ENCODE peak calls at places on chromosomes 13 and 19, in five cellular contexts. One of them, this sample, is unnamed.

GRCh38 chr19:14375582-14376291 is 5.5 kb upstream of the ADGRE5 start:
- DNase-seq in osteoblast: peak; percentile 87
- DNase-seq in prostate gland: no peak
- DNase-seq in progenitor cell of endocrine pancreas: no peak
- DNase-seq in heart right ventricle: peak; percentile 65
- DNase-seq in this sample: no peak

GRCh38 chr19:19817357-19817756 is 4.2 kb downstream of the ZNF506 start:
- DNase-seq in osteoblast: no peak
- DNase-seq in prostate gland: no peak
- DNase-seq in progenitor cell of endocrine pancreas: no peak
- DNase-seq in heart right ventricle: no peak
- DNase-seq in this sample: no peak

GRCh38 chr19:33348301-33349010 is 25.1 kb upstream of the CEBPG start:
- DNase-seq in osteoblast: no peak
- DNase-seq in prostate gland: no peak
- DNase-seq in progenitor cell of endocrine pancreas: no peak
- DNase-seq in heart right ventricle: no peak
- DNase-seq in this sample: no peak

GRCh38 chr13:102799544-102800144 is 725 bp downstream of the BIVM start:
- DNase-seq in osteoblast: peak; percentile 85
- DNase-seq in prostate gland: peak; percentile 8
- DNase-seq in progenitor cell of endocrine pancreas: peak; percentile 26
- DNase-seq in heart right ventricle: peak; percentile 53
- DNase-seq in this sample: peak; percentile 43

GRCh38 chr13:75636339-75637095 is 387 bp downstream of the LMO7 start:
- DNase-seq in osteoblast: peak; percentile 72
- DNase-seq in prostate gland: no peak
- DNase-seq in progenitor cell of endocrine pancreas: peak; percentile 10
- DNase-seq in heart right ventricle: peak; percentile 15
- DNase-seq in this sample: peak; percentile 43

GRCh38 chr13:57557979-57558529 is 73.5 kb upstream of the PCDH17 start:
- DNase-seq in osteoblast: no peak
- DNase-seq in prostate gland: no peak
- DNase-seq in progenitor cell of endocrine pancreas: no peak
- DNase-seq in heart right ventricle: no peak
- DNase-seq in this sample: peak; percentile 64

GRCh38 chr13:26021516-26021915 is 30.3 kb downstream of the SHISA2 start:
- DNase-seq in osteoblast: no peak
- DNase-seq in prostate gland: no peak
- DNase-seq in progenitor cell of endocrine pancreas: no peak
- DNase-seq in heart right ventricle: no peak
- DNase-seq in this sample: no peak

GRCh38 chr13:107284168-107284567 is 716.2 kb upstream of the ARGLU1 start:
- DNase-seq in osteoblast: no peak
- DNase-seq in prostate gland: no peak
- DNase-seq in progenitor cell of endocrine pancreas: no peak
- DNase-seq in heart right ventricle: no peak
- DNase-seq in this sample: no peak

GRCh38 chr19:45767410-45767880 is 1.6 kb downstream of the SIX5 start:
- DNase-seq in osteoblast: peak; percentile 99
- DNase-seq in prostate gland: peak; percentile 83
- DNase-seq in progenitor cell of endocrine pancreas: no peak
- DNase-seq in heart right ventricle: peak; percentile 78
- DNase-seq in this sample: peak; percentile 84

GRCh38 chr13:84997858-84998257 is 801.4 kb downstream of the SLITRK6 start:
- DNase-seq in osteoblast: no peak
- DNase-seq in prostate gland: no peak
- DNase-seq in progenitor cell of endocrine pancreas: no peak
- DNase-seq in heart right ventricle: no peak
- DNase-seq in this sample: no peak

GRCh38 chr13:29676941-29677452 is 81.5 kb upstream of the SLC7A1 start:
- DNase-seq in osteoblast: peak; percentile 6
- DNase-seq in prostate gland: peak; percentile 50
- DNase-seq in progenitor cell of endocrine pancreas: no peak
- DNase-seq in heart right ventricle: no peak
- DNase-seq in this sample: no peak

GRCh38 chr13:94031609-94032008 is 447.9 kb downstream of the DCT start:
- DNase-seq in osteoblast: no peak
- DNase-seq in prostate gland: no peak
- DNase-seq in progenitor cell of endocrine pancreas: no peak
- DNase-seq in heart right ventricle: no peak
- DNase-seq in this sample: no peak

GRCh38 chr13:27559714-27560113 is 60.6 kb downstream of the LNX2 start:
- DNase-seq in osteoblast: no peak
- DNase-seq in prostate gland: no peak
- DNase-seq in progenitor cell of endocrine pancreas: no peak
- DNase-seq in heart right ventricle: no peak
- DNase-seq in this sample: no peak

GRCh38 chr19:40600086-40600917 is 867 bp upstream of the LTBP4 start:
- DNase-seq in osteoblast: peak; percentile 62
- DNase-seq in prostate gland: no peak
- DNase-seq in progenitor cell of endocrine pancreas: no peak
- DNase-seq in heart right ventricle: peak; percentile 71
- DNase-seq in this sample: no peak

GRCh38 chr13:90690458-90691063 is 656.9 kb upstream of the MIR17HG start:
- DNase-seq in osteoblast: no peak
- DNase-seq in prostate gland: no peak
- DNase-seq in progenitor cell of endocrine pancreas: no peak
- DNase-seq in heart right ventricle: no peak
- DNase-seq in this sample: no peak

GRCh38 chr13:50080158-50080855 is 65.1 kb downstream of the KCNRG start:
- DNase-seq in osteoblast: peak; percentile 36
- DNase-seq in prostate gland: peak; percentile 15
- DNase-seq in progenitor cell of endocrine pancreas: no peak
- DNase-seq in heart right ventricle: no peak
- DNase-seq in this sample: peak; percentile 43

GRCh38 chr13:19864339-19865309 is 1.2 kb upstream of the ZMYM5 start:
- DNase-seq in osteoblast: peak; percentile 88
- DNase-seq in prostate gland: peak; percentile 61
- DNase-seq in progenitor cell of endocrine pancreas: peak; percentile 51
- DNase-seq in heart right ventricle: peak; percentile 61
- DNase-seq in this sample: peak; percentile 65

GRCh38 chr13:51091839-51092238 is 19.2 kb downstream of the C13orf42 start:
- DNase-seq in osteoblast: no peak
- DNase-seq in prostate gland: no peak
- DNase-seq in progenitor cell of endocrine pancreas: no peak
- DNase-seq in heart right ventricle: no peak
- DNase-seq in this sample: no peak

GRCh38 chr13:96025283-96025682 is 27.9 kb downstream of the UGGT2 start:
- DNase-seq in osteoblast: peak; percentile 61
- DNase-seq in prostate gland: no peak
- DNase-seq in progenitor cell of endocrine pancreas: no peak
- DNase-seq in heart right ventricle: no peak
- DNase-seq in this sample: no peak

GRCh38 chr13:24664726-24665409 is 15.3 kb upstream of the ATP12A start:
- DNase-seq in osteoblast: no peak
- DNase-seq in prostate gland: no peak
- DNase-seq in progenitor cell of endocrine pancreas: no peak
- DNase-seq in heart right ventricle: no peak
- DNase-seq in this sample: no peak

GRCh38 chr19:24004166-24004565 is 82.8 kb upstream of the ZNF254 start:
- DNase-seq in osteoblast: peak; percentile 36
- DNase-seq in prostate gland: no peak
- DNase-seq in progenitor cell of endocrine pancreas: no peak
- DNase-seq in heart right ventricle: no peak
- DNase-seq in this sample: no peak

GRCh38 chr19:45234089-45234869 is 10.9 kb downstream of the EXOC3L2 start:
- DNase-seq in osteoblast: peak; percentile 62
- DNase-seq in prostate gland: no peak
- DNase-seq in progenitor cell of endocrine pancreas: peak; percentile 14
- DNase-seq in heart right ventricle: no peak
- DNase-seq in this sample: no peak

GRCh38 chr13:62234780-62235530 is 819.3 kb upstream of the PCDH20 start:
- DNase-seq in osteoblast: no peak
- DNase-seq in prostate gland: no peak
- DNase-seq in progenitor cell of endocrine pancreas: no peak
- DNase-seq in heart right ventricle: no peak
- DNase-seq in this sample: no peak

GRCh38 chr13:110471833-110472162 is 89.7 kb downstream of the RAB20 start:
- DNase-seq in osteoblast: no peak
- DNase-seq in prostate gland: no peak
- DNase-seq in progenitor cell of endocrine pancreas: no peak
- DNase-seq in heart right ventricle: peak; percentile 35
- DNase-seq in this sample: no peak

GRCh38 chr13:25908390-25908789 is 143.4 kb downstream of the SHISA2 start:
- DNase-seq in osteoblast: no peak
- DNase-seq in prostate gland: no peak
- DNase-seq in progenitor cell of endocrine pancreas: no peak
- DNase-seq in heart right ventricle: no peak
- DNase-seq in this sample: no peak

GRCh38 chr19:9936151-9937000 is at the start of gene OLFM2:
- DNase-seq in osteoblast: no peak
- DNase-seq in prostate gland: no peak
- DNase-seq in progenitor cell of endocrine pancreas: peak; percentile 58
- DNase-seq in heart right ventricle: peak; percentile 42
- DNase-seq in this sample: peak; percentile 76

GRCh38 chr19:32199501-32200040 is 145.8 kb upstream of the ZNF507 start:
- DNase-seq in osteoblast: no peak
- DNase-seq in prostate gland: no peak
- DNase-seq in progenitor cell of endocrine pancreas: no peak
- DNase-seq in heart right ventricle: no peak
- DNase-seq in this sample: no peak

GRCh38 chr19:56101746-56102535 is 19.2 kb downstream of the ZNF787 start:
- DNase-seq in osteoblast: peak; percentile 78
- DNase-seq in prostate gland: no peak
- DNase-seq in progenitor cell of endocrine pancreas: no peak
- DNase-seq in heart right ventricle: peak; percentile 5
- DNase-seq in this sample: no peak

GRCh38 chr13:106580551-106580950 is 12.6 kb upstream of the ARGLU1 start:
- DNase-seq in osteoblast: no peak
- DNase-seq in prostate gland: no peak
- DNase-seq in progenitor cell of endocrine pancreas: no peak
- DNase-seq in heart right ventricle: no peak
- DNase-seq in this sample: no peak

GRCh38 chr13:114118763-114119123 is 13.7 kb downstream of the RASA3 start:
- DNase-seq in osteoblast: peak; percentile 94
- DNase-seq in prostate gland: no peak
- DNase-seq in progenitor cell of endocrine pancreas: no peak
- DNase-seq in heart right ventricle: no peak
- DNase-seq in this sample: peak; percentile 70

DNA sequence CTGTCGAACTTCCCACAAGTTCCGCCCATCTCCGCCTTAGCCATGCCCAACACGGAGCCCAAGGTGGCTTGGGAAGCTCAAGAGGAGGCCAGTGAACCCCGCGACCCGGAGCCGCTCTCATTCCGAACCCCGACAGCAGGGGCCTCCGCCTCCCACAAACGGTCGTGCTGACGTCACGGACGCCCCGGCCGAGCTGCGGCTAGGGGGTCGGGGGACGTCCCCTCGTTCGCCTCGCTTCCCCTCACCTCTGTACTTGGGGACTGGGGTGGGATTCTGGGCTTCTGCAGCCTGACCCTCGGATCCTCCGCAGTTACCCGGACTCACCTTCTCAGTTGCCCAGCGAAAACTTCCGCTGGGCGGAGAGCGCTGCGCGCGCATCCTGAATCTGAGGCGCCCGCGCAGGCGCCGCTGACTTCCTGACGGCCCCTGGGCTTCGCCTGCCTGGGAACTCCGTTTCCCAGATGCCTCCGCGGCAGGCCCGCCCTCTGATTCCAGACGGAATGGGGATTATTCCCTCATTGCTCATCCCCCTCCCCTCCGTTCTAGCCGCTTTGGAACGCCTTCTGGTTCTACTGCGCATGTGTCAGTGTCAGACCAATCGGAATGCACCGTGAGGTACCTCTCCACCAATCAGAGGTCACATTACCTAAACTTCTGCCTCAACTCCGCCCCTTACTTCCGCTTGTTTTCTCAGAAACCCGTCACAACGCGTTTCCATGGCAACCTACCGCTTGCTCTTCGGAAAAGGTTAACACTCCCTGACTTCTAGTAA is at the start of gene VRK3:
- DNase-seq in osteoblast: peak; percentile 99
- DNase-seq in prostate gland: peak; percentile 99
- DNase-seq in progenitor cell of endocrine pancreas: peak; percentile 98
- DNase-seq in heart right ventricle: peak; percentile 99
- DNase-seq in this sample: peak; percentile 100
- TF ChIP-seq CTCF in osteoblast: no peak
- TF ChIP-seq CTCF in prostate gland: no peak
- TF ChIP-seq CTCF in progenitor cell of endocrine pancreas: peak; percentile 12
- TF ChIP-seq CTCF in heart right ventricle: no peak
- TF ChIP-seq CTCF in this sample: peak; percentile 8

DNA sequence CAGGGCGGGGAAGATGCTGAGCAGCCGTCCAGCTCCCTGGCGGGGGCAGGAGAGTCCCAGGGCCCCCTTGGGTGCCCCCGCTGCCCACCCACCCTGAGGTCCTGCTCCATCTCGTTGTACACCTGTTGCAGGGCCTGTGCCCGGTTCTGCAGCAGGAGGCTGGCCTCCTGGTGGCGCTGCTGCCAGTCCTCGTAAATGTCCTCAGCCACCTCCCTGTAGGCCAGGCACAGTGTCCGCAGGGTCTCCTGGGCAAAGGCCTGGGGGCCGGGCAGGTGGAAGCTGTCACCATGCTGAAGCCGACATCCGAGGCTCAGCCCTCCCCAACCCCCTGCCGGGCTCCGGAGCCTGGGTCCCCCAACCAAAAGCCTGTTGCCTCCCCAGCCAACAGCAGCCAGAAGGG is 20.2 kb downstream of the ATP8B3 start:
- DNase-seq in osteoblast: no peak
- DNase-seq in prostate gland: no peak
- DNase-seq in progenitor cell of endocrine pancreas: no peak
- DNase-seq in heart right ventricle: no peak
- DNase-seq in this sample: no peak
- TF ChIP-seq CTCF in osteoblast: no peak
- TF ChIP-seq CTCF in prostate gland: no peak
- TF ChIP-seq CTCF in progenitor cell of endocrine pancreas: no peak
- TF ChIP-seq CTCF in heart right ventricle: no peak
- TF ChIP-seq CTCF in this sample: no peak

DNA sequence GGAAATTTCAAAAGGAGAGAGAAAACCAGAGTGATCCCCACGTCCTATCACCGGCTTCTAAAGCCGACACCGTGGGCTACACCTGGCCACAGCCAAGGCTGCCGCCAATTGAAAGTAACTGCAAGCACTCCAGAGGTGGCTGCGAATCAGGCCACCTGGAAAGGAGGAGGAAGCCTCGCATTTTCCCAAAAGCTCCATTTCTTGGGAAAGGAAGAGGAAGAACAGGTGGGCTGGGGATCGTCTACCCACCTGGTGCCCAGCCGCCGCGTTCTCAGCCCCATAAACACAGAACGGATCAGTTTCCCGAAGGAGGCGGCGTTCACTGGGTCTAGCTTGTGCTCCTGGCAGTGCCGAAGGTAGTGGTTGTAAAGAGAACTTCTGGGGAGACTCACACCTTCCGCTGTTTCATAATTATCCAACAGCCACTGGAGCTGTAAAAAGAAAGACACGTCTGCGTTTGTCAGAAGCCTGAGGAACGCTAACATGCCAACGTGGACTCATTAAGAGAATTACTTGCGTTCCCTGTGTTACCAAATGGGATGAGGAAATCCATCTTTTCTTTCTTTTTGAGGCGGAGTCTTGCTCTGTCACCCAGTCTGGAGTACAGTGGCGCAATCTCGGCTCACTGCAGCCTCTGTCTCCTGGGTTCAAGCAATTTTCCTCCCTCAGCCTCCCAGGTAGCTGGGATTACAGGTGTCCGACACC is 38.1 kb upstream of the RANBP3 start:
- DNase-seq in osteoblast: peak; percentile 5
- DNase-seq in prostate gland: no peak
- DNase-seq in progenitor cell of endocrine pancreas: no peak
- DNase-seq in heart right ventricle: no peak
- DNase-seq in this sample: no peak
- TF ChIP-seq CTCF in osteoblast: no peak
- TF ChIP-seq CTCF in prostate gland: no peak
- TF ChIP-seq CTCF in progenitor cell of endocrine pancreas: no peak
- TF ChIP-seq CTCF in heart right ventricle: no peak
- TF ChIP-seq CTCF in this sample: no peak

GRCh38 chr19:48954595-48955307 is at the start of gene BAX:
- DNase-seq in osteoblast: peak; percentile 99
- DNase-seq in prostate gland: peak; percentile 95
- DNase-seq in progenitor cell of endocrine pancreas: peak; percentile 98
- DNase-seq in heart right ventricle: peak; percentile 98
- DNase-seq in this sample: peak; percentile 99
- TF ChIP-seq CTCF in osteoblast: no peak
- TF ChIP-seq CTCF in prostate gland: no peak
- TF ChIP-seq CTCF in progenitor cell of endocrine pancreas: no peak
- TF ChIP-seq CTCF in heart right ventricle: peak; percentile 10
- TF ChIP-seq CTCF in this sample: no peak